ENCODE peak calls at places on chromosome 17, in five cellular contexts. One of them, this sample, is unnamed.

GRCh38 chr17:77541995-77542394 is 401.2 kb downstream of the SEC14L1 start:
- DNase-seq in cardiac muscle cell: peak
- DNase-seq in cardiac fibroblast: no peak
- DNase-seq in thoracic aorta: no peak
- DNase-seq in right atrium auricular region: no peak
- DNase-seq in this sample: no peak

GRCh38 chr17:81325057-81325973 is 30.2 kb upstream of the SLC38A10 start:
- DNase-seq in cardiac muscle cell: no peak
- DNase-seq in cardiac fibroblast: no peak
- DNase-seq in thoracic aorta: no peak
- DNase-seq in right atrium auricular region: no peak
- DNase-seq in this sample: no peak

GRCh38 chr17:22570144-22570845 is 878.0 kb downstream of the KCNJ18 start:
- DNase-seq in cardiac muscle cell: no peak
- DNase-seq in cardiac fibroblast: no peak
- DNase-seq in thoracic aorta: no peak
- DNase-seq in right atrium auricular region: no peak
- DNase-seq in this sample: no peak

GRCh38 chr17:73341350-73342056 is 29.7 kb upstream of the CDC42EP4 start:
- DNase-seq in cardiac muscle cell: no peak
- DNase-seq in cardiac fibroblast: no peak
- DNase-seq in thoracic aorta: no peak
- DNase-seq in right atrium auricular region: no peak
- DNase-seq in this sample: no peak

GRCh38 chr17:67779098-67779672 is 46.1 kb upstream of the BPTF start:
- DNase-seq in cardiac muscle cell: peak
- DNase-seq in cardiac fibroblast: peak
- DNase-seq in thoracic aorta: no peak
- DNase-seq in right atrium auricular region: peak
- DNase-seq in this sample: no peak

GRCh38 chr17:19719365-19720209 is 3.2 kb upstream of the SLC47A2 start:
- DNase-seq in cardiac muscle cell: no peak
- DNase-seq in cardiac fibroblast: no peak
- DNase-seq in thoracic aorta: no peak
- DNase-seq in right atrium auricular region: no peak
- DNase-seq in this sample: no peak

GRCh38 chr17:77647531-77647930 is 311.0 kb upstream of the TNRC6C start:
- DNase-seq in cardiac muscle cell: no peak
- DNase-seq in cardiac fibroblast: no peak
- DNase-seq in thoracic aorta: no peak
- DNase-seq in right atrium auricular region: no peak
- DNase-seq in this sample: no peak

GRCh38 chr17:80847506-80848230 is 144.0 kb upstream of the CHMP6 start:
- DNase-seq in cardiac muscle cell: no peak
- DNase-seq in cardiac fibroblast: no peak
- DNase-seq in thoracic aorta: no peak
- DNase-seq in right atrium auricular region: no peak
- DNase-seq in this sample: no peak

GRCh38 chr17:16529906-16530305 is 37.9 kb upstream of the LRRC75A start:
- DNase-seq in cardiac muscle cell: no peak
- DNase-seq in cardiac fibroblast: no peak
- DNase-seq in thoracic aorta: no peak
- DNase-seq in right atrium auricular region: no peak
- DNase-seq in this sample: no peak

GRCh38 chr17:65914784-65915342 is 277.1 kb downstream of the CEP112 start:
- DNase-seq in cardiac muscle cell: no peak
- DNase-seq in cardiac fibroblast: peak
- DNase-seq in thoracic aorta: no peak
- DNase-seq in right atrium auricular region: no peak
- DNase-seq in this sample: no peak
- TF ChIP-seq CTCF in cardiac muscle cell: no peak
- TF ChIP-seq CTCF in cardiac fibroblast: no peak
- TF ChIP-seq CTCF in thoracic aorta: no peak
- TF ChIP-seq CTCF in right atrium auricular region: no peak
- TF ChIP-seq CTCF in this sample: no peak

DNA sequence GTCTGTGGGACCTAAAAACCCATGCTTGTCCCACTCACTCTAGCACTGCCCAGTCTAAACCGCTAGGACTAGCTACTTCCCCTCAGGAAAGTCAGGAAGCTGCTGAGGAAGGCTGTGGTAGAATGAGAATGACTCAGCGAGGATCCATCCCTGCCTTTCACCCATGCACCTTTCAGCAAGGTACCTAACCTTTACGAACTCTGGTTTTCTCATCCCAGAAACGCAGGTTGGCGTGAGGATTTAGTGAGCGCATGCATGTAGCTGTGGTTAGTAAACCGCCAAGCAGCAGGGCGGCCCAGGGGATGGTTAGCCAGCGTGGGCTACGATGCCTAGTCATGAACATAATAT is 26.3 kb upstream of the RFFL start:
- DNase-seq in cardiac muscle cell: peak
- DNase-seq in cardiac fibroblast: peak
- DNase-seq in thoracic aorta: no peak
- DNase-seq in right atrium auricular region: no peak
- DNase-seq in this sample: no peak
- TF ChIP-seq CTCF in cardiac muscle cell: no peak
- TF ChIP-seq CTCF in cardiac fibroblast: peak
- TF ChIP-seq CTCF in thoracic aorta: no peak
- TF ChIP-seq CTCF in right atrium auricular region: no peak
- TF ChIP-seq CTCF in this sample: no peak

GRCh38 chr17:42773290-42774035 is at the start of gene VPS25:
- DNase-seq in cardiac muscle cell: peak
- DNase-seq in cardiac fibroblast: peak
- DNase-seq in thoracic aorta: no peak
- DNase-seq in right atrium auricular region: peak
- DNase-seq in this sample: peak
- TF ChIP-seq CTCF in cardiac muscle cell: peak
- TF ChIP-seq CTCF in cardiac fibroblast: peak
- TF ChIP-seq CTCF in thoracic aorta: no peak
- TF ChIP-seq CTCF in right atrium auricular region: peak
- TF ChIP-seq CTCF in this sample: peak

GRCh38 chr17:41810659-41811548 is 845 bp downstream of the P3H4 start:
- DNase-seq in cardiac muscle cell: peak
- DNase-seq in cardiac fibroblast: no peak
- DNase-seq in thoracic aorta: no peak
- DNase-seq in right atrium auricular region: no peak
- DNase-seq in this sample: no peak

GRCh38 chr17:41811549-41812175 is at the start of gene P3H4:
- DNase-seq in cardiac muscle cell: peak
- DNase-seq in cardiac fibroblast: peak
- DNase-seq in thoracic aorta: no peak
- DNase-seq in right atrium auricular region: no peak
- DNase-seq in this sample: peak

GRCh38 chr17:41813699-41814124 is 908 bp downstream of the FKBP10 start:
- DNase-seq in cardiac muscle cell: no peak
- DNase-seq in cardiac fibroblast: no peak
- DNase-seq in thoracic aorta: no peak
- DNase-seq in right atrium auricular region: no peak
- DNase-seq in this sample: no peak

GRCh38 chr17:41813039-41813680 is 356 bp downstream of the FKBP10 start:
- DNase-seq in cardiac muscle cell: no peak
- DNase-seq in cardiac fibroblast: no peak
- DNase-seq in thoracic aorta: no peak
- DNase-seq in right atrium auricular region: no peak
- DNase-seq in this sample: no peak

GRCh38 chr17:41812176-41813038 is at the start of gene FKBP10:
- DNase-seq in cardiac muscle cell: peak
- DNase-seq in cardiac fibroblast: peak
- DNase-seq in thoracic aorta: peak
- DNase-seq in right atrium auricular region: no peak
- DNase-seq in this sample: peak
- TF ChIP-seq CTCF in cardiac muscle cell: no peak
- TF ChIP-seq CTCF in cardiac fibroblast: peak
- TF ChIP-seq CTCF in thoracic aorta: no peak
- TF ChIP-seq CTCF in right atrium auricular region: no peak
- TF ChIP-seq CTCF in this sample: no peak

DNA sequence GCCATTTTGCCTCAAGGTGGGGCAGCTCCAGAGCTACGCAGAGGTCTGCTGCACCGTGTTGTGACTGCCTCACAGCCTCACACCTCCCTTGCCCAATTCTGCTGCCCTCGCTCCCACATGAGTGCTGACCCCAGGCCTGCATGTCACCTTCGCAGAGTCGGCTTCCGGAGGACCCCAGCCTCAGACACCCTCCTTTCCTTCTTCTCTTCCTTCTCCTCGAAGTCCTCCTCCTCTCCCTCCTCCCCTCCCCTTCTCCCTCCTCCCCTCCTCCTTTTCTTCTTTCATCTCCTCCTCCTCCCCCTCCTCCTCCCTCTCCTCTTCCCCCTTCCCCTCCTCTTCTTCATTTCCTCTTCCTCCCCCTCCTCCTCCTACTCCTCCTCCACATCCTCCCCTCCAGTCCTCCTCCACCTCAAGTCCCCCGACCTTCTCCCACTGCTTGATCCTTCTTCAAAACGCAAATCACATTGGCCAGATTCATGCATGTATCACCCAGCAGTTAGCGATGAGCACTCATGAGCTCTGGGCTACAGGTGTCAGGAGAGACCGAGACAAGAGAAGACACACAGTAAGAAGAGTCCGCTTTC is 243.8 kb downstream of the RBFOX3 start:
- DNase-seq in cardiac muscle cell: no peak
- DNase-seq in cardiac fibroblast: no peak
- DNase-seq in thoracic aorta: no peak
- DNase-seq in right atrium auricular region: no peak
- DNase-seq in this sample: no peak
- TF ChIP-seq CTCF in cardiac muscle cell: no peak
- TF ChIP-seq CTCF in cardiac fibroblast: no peak
- TF ChIP-seq CTCF in thoracic aorta: no peak
- TF ChIP-seq CTCF in right atrium auricular region: no peak
- TF ChIP-seq CTCF in this sample: no peak

GRCh38 chr17:60573139-60573975 is 26.6 kb upstream of the PPM1D start:
- DNase-seq in cardiac muscle cell: peak
- DNase-seq in cardiac fibroblast: peak
- DNase-seq in thoracic aorta: no peak
- DNase-seq in right atrium auricular region: no peak
- DNase-seq in this sample: no peak
- TF ChIP-seq CTCF in cardiac muscle cell: peak
- TF ChIP-seq CTCF in cardiac fibroblast: no peak
- TF ChIP-seq CTCF in thoracic aorta: no peak
- TF ChIP-seq CTCF in right atrium auricular region: no peak
- TF ChIP-seq CTCF in this sample: no peak